ENCODE peak calls at places on chromosomes 7 and 10, in five cellular contexts. R is WERI-Rb-1, D is GM12865, F is fibroblast of the aortic adventitia, V is choroid plexus epithelial cell. S is an unnamed sample.

GRCh38 chr7:135213831-135214230 is 2.5 kb upstream of the WDR91 start:
- DNase-seq in R (peak), D (no peak), F (no peak), V (no peak), S (peak)

GRCh38 chr7:158812684-158813083 is 16.6 kb downstream of the ESYT2 start:
- DNase-seq in R (no peak), D (no peak), F (no peak), V (no peak), S (no peak)

GRCh38 chr10:88091490-88092061 is 228.2 kb downstream of the PTEN start:
- DNase-seq in R (no peak), D (peak), F (no peak), V (no peak), S (peak)

GRCh38 chr10:79552143-79552542 is 8.1 kb downstream of the SFTPA2 start:
- DNase-seq in R (peak), D (no peak), F (no peak), V (no peak), S (no peak)

GRCh38 chr7:151901313-151901669 is 24.4 kb upstream of the PRKAG2 start:
- DNase-seq in R (no peak), D (no peak), F (no peak), V (no peak), S (no peak)

GRCh38 chr7:29490094-29490607 is 73.5 kb upstream of the PRR15 start:
- DNase-seq in R (no peak), D (no peak), F (no peak), V (no peak), S (no peak)

GRCh38 chr7:135661311-135662122 is 797 bp upstream of the STMP1 start:
- DNase-seq in R (no peak), D (no peak), F (no peak), V (no peak), S (peak)

GRCh38 chr7:27709137-27710075 is 30.6 kb upstream of the TAX1BP1 start:
- DNase-seq in R (no peak), D (no peak), F (peak), V (peak), S (peak)

GRCh38 chr10:26048756-26049155 is 114.7 kb downstream of the MYO3A start:
- DNase-seq in R (no peak), D (no peak), F (no peak), V (no peak), S (no peak)

GRCh38 chr10:18325889-18326531 is 185.8 kb downstream of the CACNB2 start:
- DNase-seq in R (no peak), D (no peak), F (no peak), V (peak), S (no peak)

GRCh38 chr10:100670828-100671479 is 74.4 kb upstream of the PAX2 start:
- DNase-seq in R (no peak), D (peak), F (no peak), V (peak), S (no peak)

GRCh38 chr7:80942261-80943041 is 23.6 kb upstream of the SEMA3C start:
- DNase-seq in R (no peak), D (no peak), F (peak), V (peak), S (peak)

GRCh38 chr10:98858525-98858924 is 377.1 kb downstream of the HPSE2 start:
- DNase-seq in R (peak), D (peak), F (no peak), V (peak), S (peak)

GRCh38 chr10:100645609-100646008 is 99.8 kb upstream of the PAX2 start:
- DNase-seq in R (no peak), D (no peak), F (no peak), V (no peak), S (no peak)

GRCh38 chr7:19749658-19750057 is 23.8 kb downstream of the TMEM196 start:
- DNase-seq in R (no peak), D (no peak), F (peak), V (peak), S (peak)

GRCh38 chr10:89032141-89032814 is 41.7 kb downstream of the FAS start:
- DNase-seq in R (no peak), D (peak), F (peak), V (peak), S (peak)

GRCh38 chr7:1741751-1742554 is 71.9 kb downstream of the ELFN1 start:
- DNase-seq in R (peak), D (no peak), F (no peak), V (no peak), S (no peak)

GRCh38 chr10:131926743-131927595 is 26.2 kb downstream of the PPP2R2D start:
- DNase-seq in R (no peak), D (no peak), F (no peak), V (no peak), S (no peak)

GRCh38 chr7:72161534-72161933 is 250.6 kb downstream of the CALN1 start:
- DNase-seq in R (peak), D (no peak), F (no peak), V (no peak), S (no peak)

GRCh38 chr7:85125679-85126078 is 61.2 kb downstream of the SEMA3D start:
- DNase-seq in R (no peak), D (no peak), F (peak), V (no peak), S (no peak)

GRCh38 chr7:91140982-91141381 is 123.3 kb upstream of the FZD1 start:
- DNase-seq in R (no peak), D (no peak), F (no peak), V (peak), S (no peak)

GRCh38 chr10:1404953-1405260 is 332.4 kb downstream of the ADARB2 start:
- DNase-seq in R (no peak), D (no peak), F (no peak), V (no peak), S (no peak)

GRCh38 chr7:47405921-47406765 is 175.8 kb downstream of the TNS3 start:
- DNase-seq in R (no peak), D (no peak), F (peak), V (peak), S (peak)

GRCh38 chr7:6453737-6454136 is 6.0 kb upstream of the DAGLB start:
- DNase-seq in R (no peak), D (no peak), F (peak), V (peak), S (peak)

GRCh38 chr7:17408904-17409290 is 110.4 kb downstream of the AHR start:
- DNase-seq in R (no peak), D (no peak), F (no peak), V (peak), S (no peak)

GRCh38 chr10:64067009-64067606 is 545.9 kb downstream of the REEP3 start:
- DNase-seq in R (no peak), D (no peak), F (no peak), V (no peak), S (no peak)

GRCh38 chr10:101773923-101774588 is 1.9 kb downstream of the FGF8 start:
- DNase-seq in R (no peak), D (no peak), F (no peak), V (no peak), S (no peak)

GRCh38 chr7:156166692-156167416 is 354.6 kb upstream of the SHH start:
- DNase-seq in R (no peak), D (no peak), F (no peak), V (no peak), S (no peak)

GRCh38 chr10:118128675-118129074 is 81.9 kb upstream of the RAB11FIP2 start:
- DNase-seq in R (no peak), D (no peak), F (no peak), V (no peak), S (no peak)

GRCh38 chr10:103598654-103599115 is 105.2 kb downstream of the NEURL1 start:
- DNase-seq in R (peak), D (peak), F (peak), V (peak), S (peak)

GRCh38 chr7:115297651-115298050 is 375.8 kb downstream of the MDFIC start:
- DNase-seq in R (no peak), D (no peak), F (peak), V (peak), S (peak)

GRCh38 chr10:71218046-71218832 is 5.9 kb downstream of the UNC5B start:
- DNase-seq in R (no peak), D (no peak), F (peak), V (no peak), S (peak)
- H3K4me3 ChIP-seq in R (no peak), D (no peak), F (peak), V (peak), S (peak)

DNA sequence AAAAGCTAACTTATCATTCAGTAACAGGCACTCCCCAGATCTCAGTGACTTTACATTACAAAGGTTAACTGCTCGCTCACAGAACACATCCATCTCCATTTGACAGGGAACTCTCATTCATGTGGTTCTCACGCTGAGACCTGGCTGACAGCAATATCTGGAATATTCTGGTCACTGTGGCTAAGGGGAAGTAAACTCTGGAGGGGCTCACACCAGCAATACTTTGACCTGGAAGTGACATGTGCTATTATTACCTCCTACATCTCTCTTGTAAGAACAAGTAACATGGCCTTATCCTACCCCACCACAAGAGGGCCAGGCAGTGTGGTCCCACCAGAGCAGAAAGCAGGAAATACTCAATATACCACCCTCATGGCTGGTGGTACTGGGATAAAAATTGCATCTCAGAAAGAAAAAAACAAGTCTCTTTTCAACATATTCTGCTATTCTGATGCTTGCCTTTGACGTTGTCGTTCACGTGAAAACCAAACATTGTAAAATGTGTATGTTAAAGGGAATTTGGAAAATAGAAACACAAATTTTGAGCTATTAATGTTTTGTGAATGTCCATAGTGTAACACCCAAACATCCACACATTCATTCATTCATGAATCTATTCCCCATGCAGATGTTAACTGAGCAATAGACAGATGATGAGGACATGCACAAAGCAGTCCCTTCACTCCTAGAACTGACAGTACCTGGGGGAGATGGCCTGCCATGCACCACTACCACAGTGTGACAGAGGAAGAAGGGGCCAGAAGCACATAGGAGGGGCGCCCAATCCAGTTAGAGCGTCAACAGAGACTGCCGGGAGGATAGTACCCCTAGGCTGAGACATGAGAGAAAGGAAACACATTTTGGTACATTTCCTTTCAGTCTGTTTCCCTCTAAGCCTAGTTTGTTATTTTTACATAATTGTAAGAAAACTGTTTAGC is 166.0 kb upstream of the SP4 start:
- DNase-seq in R (peak), D (peak), F (peak), V (peak), S (peak)
- TF ChIP-seq CTCF in R (peak), D (peak), F (peak), V (peak), S (peak)

GRCh38 chr10:71848325-71849277 is 2.5 kb downstream of the PSAP start:
- DNase-seq in R (no peak), D (no peak), F (peak), V (no peak), S (peak)
- H3K4me3 ChIP-seq in R (no peak), D (peak), F (peak), V (peak), S (no peak)

GRCh38 chr7:3548815-3549214 is 247.8 kb downstream of the SDK1 start:
- DNase-seq in R (no peak), D (no peak), F (no peak), V (peak), S (no peak)
- TF ChIP-seq CTCF in R (no peak), D (no peak), F (no peak), V (no peak), S (no peak)

GRCh38 chr10:122152544-122152943 is 118.6 kb upstream of the BTBD16 start:
- DNase-seq in R (no peak), D (no peak), F (peak), V (no peak), S (no peak)

GRCh38 chr10:122147731-122148130 is 123.4 kb upstream of the BTBD16 start:
- DNase-seq in R (no peak), D (no peak), F (peak), V (no peak), S (no peak)

GRCh38 chr10:122149138-122149606 is 121.9 kb upstream of the BTBD16 start:
- DNase-seq in R (no peak), D (no peak), F (no peak), V (peak), S (no peak)

GRCh38 chr10:122151121-122151694 is 119.9 kb upstream of the BTBD16 start:
- DNase-seq in R (no peak), D (no peak), F (no peak), V (no peak), S (no peak)

DNA sequence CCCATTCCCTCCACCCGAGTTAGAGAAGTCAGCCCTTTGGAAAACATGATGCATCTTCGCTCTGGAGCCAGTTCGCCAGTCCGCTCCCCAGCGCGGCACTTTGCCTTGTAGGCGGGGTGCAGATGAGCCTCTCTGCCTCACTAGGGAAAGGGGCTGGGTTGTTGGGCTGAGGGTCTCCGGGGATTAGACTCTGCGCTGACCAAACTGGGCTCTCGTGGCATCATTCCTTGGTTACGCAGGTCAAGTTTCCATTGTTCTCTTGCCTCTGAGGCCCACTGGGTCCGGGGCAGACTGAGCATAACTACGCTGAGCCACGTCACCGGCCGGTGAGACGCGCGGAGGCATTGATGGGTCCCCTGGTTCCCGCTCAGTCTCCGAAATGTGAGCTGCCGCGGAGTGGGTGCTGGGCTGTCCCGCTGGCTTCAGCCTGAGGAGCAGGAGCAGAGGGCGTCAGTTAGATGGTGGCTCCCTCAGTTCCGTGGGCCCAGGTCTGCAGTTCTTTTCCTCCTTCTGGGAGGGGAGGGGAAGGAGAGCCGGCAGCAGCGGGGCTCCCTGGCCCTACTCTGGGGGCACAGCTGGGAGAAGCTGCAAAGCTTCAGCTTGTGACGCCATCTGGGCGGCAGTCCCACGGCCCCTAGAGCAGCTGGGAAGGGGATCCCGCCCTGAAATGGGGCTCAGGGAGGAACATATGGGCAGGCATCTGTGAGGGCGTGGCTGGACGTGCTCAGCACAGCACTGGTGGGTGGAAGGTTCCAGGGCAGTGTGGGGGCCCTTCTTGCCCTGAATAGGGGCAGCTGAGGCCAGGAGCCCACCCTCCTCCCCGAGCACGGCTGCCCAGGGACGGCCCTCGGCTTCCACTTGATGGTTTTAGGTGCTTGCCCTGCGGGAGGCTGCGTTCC is 121.2 kb upstream of the BTBD16 start:
- DNase-seq in R (peak), D (no peak), F (peak), V (no peak), S (no peak)
- H3K4me3 ChIP-seq in R (no peak), D (no peak), F (peak), V (no peak), S (no peak)

DNA sequence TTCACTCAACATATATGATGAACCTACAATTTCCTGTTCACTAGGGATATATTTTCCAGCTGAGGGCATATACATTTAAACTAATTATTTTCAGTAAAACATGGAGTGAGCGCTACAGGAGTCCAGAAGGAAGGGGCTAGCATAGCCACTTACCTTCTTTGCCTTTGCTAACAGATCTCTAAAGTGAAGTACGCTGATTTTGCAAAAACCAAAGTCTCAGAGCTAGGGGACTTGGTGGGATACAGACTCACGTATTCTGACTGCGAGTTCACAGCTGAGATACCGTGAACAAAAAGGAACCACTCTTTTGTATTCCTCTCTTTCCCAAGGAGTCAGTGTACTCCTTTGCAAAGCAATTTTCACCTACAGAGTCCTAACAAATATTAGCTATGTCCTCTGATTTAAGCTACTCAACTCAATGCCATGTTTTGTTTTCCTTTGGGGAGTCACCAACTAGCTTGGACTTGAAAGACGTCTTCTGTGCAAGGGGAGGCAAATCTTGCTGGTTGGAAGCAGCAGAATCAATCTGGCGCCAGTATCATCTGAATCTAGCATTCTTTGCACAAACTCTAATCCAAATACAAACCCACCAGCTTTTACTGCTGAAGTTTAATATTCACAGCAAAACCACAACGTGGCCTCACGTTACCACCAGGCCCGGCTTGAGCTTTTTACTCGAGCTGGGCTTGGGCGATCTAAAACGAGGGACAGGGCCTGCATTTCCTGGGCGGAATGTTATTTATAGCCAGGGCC is 658 bp downstream of the CDNF start:
- DNase-seq in R (no peak), D (no peak), F (no peak), V (peak), S (peak)
- TF ChIP-seq CTCF in R (no peak), D (no peak), F (no peak), V (no peak), S (no peak)

GRCh38 chr7:108417926-108418325 is 38.3 kb downstream of the NRCAM start:
- DNase-seq in R (no peak), D (no peak), F (no peak), V (peak), S (no peak)

GRCh38 chr7:108413337-108413736 is 42.9 kb downstream of the NRCAM start:
- DNase-seq in R (no peak), D (no peak), F (no peak), V (no peak), S (no peak)

GRCh38 chr7:108417144-108417543 is 39.1 kb downstream of the NRCAM start:
- DNase-seq in R (no peak), D (no peak), F (no peak), V (no peak), S (no peak)

GRCh38 chr7:108413782-108414492 is 42.3 kb downstream of the NRCAM start:
- DNase-seq in R (no peak), D (no peak), F (peak), V (peak), S (peak)

GRCh38 chr7:108415821-108416536 is 40.3 kb downstream of the NRCAM start:
- DNase-seq in R (no peak), D (peak), F (peak), V (peak), S (peak)
- H3K4me3 ChIP-seq in R (no peak), D (peak), F (no peak), V (no peak), S (no peak)

GRCh38 chr10:24418532-24418931 is 209.6 kb downstream of the KIAA1217 start:
- DNase-seq in R (no peak), D (no peak), F (no peak), V (peak), S (no peak)
- TF ChIP-seq CTCF in R (no peak), D (no peak), F (peak), V (no peak), S (no peak)

GRCh38 chr10:124448696-124449169 is 1.1 kb downstream of the NKX1-2 start:
- DNase-seq in R (no peak), D (no peak), F (no peak), V (no peak), S (no peak)

GRCh38 chr10:124451227-124451807 is 1.5 kb upstream of the NKX1-2 start:
- DNase-seq in R (no peak), D (no peak), F (no peak), V (no peak), S (no peak)

GRCh38 chr10:124450783-124451057 is 885 bp upstream of the NKX1-2 start:
- DNase-seq in R (no peak), D (no peak), F (no peak), V (no peak), S (no peak)

GRCh38 chr10:124449170-124450009 is 445 bp downstream of the NKX1-2 start:
- DNase-seq in R (no peak), D (no peak), F (no peak), V (no peak), S (peak)

DNA sequence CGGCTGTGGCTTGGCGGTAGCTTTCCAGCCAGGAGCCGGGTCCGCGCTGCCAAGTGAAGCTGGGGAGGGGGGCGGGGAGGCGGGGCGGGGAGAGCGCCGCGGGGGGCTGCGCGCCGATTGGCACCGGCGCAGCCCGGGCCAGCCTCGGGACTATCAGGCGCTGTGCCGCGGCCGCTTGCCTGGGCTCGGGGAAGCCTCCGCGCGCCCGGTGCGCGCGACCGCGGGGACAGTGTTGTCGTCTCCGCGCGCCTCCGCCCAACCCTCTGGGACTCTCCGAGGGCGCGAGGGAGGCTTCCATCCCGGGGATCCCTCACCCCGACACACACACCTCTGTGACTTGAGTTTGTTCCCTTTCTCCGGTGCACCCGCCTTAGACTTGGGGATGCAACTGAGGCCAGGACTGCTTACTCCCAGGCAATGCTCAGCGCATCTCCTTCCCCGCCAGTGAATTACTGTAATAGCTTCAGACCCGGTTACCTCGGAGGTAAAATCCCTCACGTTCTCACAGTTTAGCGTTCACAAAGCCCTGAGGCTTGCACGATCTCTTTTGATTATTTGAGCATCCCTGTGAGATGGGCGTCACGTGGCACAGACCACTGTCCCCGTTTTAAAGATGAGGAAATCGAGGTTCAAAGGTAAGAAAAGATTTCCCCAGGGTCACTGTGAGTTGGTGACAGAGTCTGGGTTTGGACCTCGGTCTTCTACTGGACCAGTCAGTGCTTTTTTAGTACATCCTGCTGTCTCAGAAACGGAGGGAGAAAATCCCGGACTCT is at the start of gene NKX1-2:
- DNase-seq in R (peak), D (no peak), F (no peak), V (peak), S (no peak)
- H3K4me3 ChIP-seq in R (peak), D (no peak), F (no peak), V (no peak), S (peak)